ENCODE peak calls at places on chromosomes 13 and 19, in five cellular contexts. One of them, this sample, is unnamed.

GRCh38 chr19:518292-519231 is 11.3 kb downstream of the TPGS1 start:
- DNase-seq in CD8-positive, alpha-beta T cell: peak; percentile 47
- DNase-seq in GM12892: no peak
- DNase-seq in T-cell: peak; percentile 49
- DNase-seq in T1000: no peak
- DNase-seq in this sample: no peak

GRCh38 chr13:113243847-113244246 is 34.4 kb downstream of the CUL4A start:
- DNase-seq in GM12892: no peak
- DNase-seq in CD8-positive, alpha-beta T cell: no peak
- DNase-seq in T-cell: no peak
- DNase-seq in T1000: no peak
- DNase-seq in this sample: no peak

GRCh38 chr13:30870049-30870884 is 35.8 kb upstream of the MEDAG start:
- DNase-seq in GM12892: peak; percentile 40
- DNase-seq in T1000: peak; percentile 97
- DNase-seq in CD8-positive, alpha-beta T cell: no peak
- DNase-seq in T-cell: no peak
- DNase-seq in this sample: no peak

GRCh38 chr19:40424637-40425449 is 949 bp downstream of the SERTAD1 start:
- DNase-seq in CD8-positive, alpha-beta T cell: no peak
- DNase-seq in GM12892: no peak
- DNase-seq in T1000: no peak
- DNase-seq in T-cell: no peak
- DNase-seq in this sample: no peak

GRCh38 chr13:27770809-27771208 is 21.5 kb upstream of the GSX1 start:
- DNase-seq in GM12892: no peak
- DNase-seq in T-cell: no peak
- DNase-seq in CD8-positive, alpha-beta T cell: no peak
- DNase-seq in T1000: no peak
- DNase-seq in this sample: no peak

GRCh38 chr13:113495494-113496251 is 5.2 kb upstream of the DCUN1D2 start:
- DNase-seq in T1000: no peak
- DNase-seq in CD8-positive, alpha-beta T cell: no peak
- DNase-seq in GM12892: no peak
- DNase-seq in T-cell: no peak
- DNase-seq in this sample: no peak

GRCh38 chr13:45847554-45848224 is 3.9 kb downstream of the SIAH3 start:
- DNase-seq in CD8-positive, alpha-beta T cell: peak; percentile 21
- DNase-seq in T-cell: peak; percentile 31
- DNase-seq in T1000: no peak
- DNase-seq in GM12892: no peak
- DNase-seq in this sample: no peak

GRCh38 chr13:114134111-114134943 is 1.9 kb upstream of the RASA3 start:
- DNase-seq in GM12892: no peak
- DNase-seq in T-cell: no peak
- DNase-seq in CD8-positive, alpha-beta T cell: no peak
- DNase-seq in T1000: no peak
- DNase-seq in this sample: no peak

GRCh38 chr19:5697890-5698634 is 8.0 kb downstream of the RPL36 start:
- DNase-seq in T-cell: no peak
- DNase-seq in T1000: no peak
- DNase-seq in CD8-positive, alpha-beta T cell: no peak
- DNase-seq in GM12892: no peak
- DNase-seq in this sample: no peak